ENCODE peak calls at places on chromosome 1, in seven cellular contexts. E is neuronal stem cell, S is IMR-90, H is H9, K is trophoblast cell, Y is mesenchymal stem cell, G is H1. Z is an unnamed sample.

GRCh38 chr1:119968068-119968492 is 71.8 kb upstream of the ADAM30 start:
- DNase-seq in E (peak), S (peak), H (peak), K (peak), Y (peak), G (peak), Z (peak)

GRCh38 chr1:109242387-109242786 is 7.0 kb upstream of the CELSR2 start:
- DNase-seq in E (no peak), S (no peak), H (peak), K (no peak), Y (no peak), G (no peak), Z (no peak)

GRCh38 chr1:15948091-15948591 is 27.8 kb downstream of the ZBTB17 start:
- DNase-seq in E (no peak), S (no peak), H (no peak), K (no peak), Y (peak), G (no peak), Z (peak)

GRCh38 chr1:56645663-56646330 is 683 bp downstream of the PRKAA2 start:
- DNase-seq in E (peak), S (no peak), H (peak), K (no peak), Y (peak), G (no peak), Z (peak)

GRCh38 chr1:164794310-164794709 is 235.3 kb downstream of the PBX1 start:
- DNase-seq in E (no peak), S (peak), H (no peak), K (no peak), Y (peak), G (no peak), Z (no peak)

GRCh38 chr1:89609781-89610456 is 23.0 kb upstream of the LRRC8C start:
- DNase-seq in E (no peak), S (no peak), H (peak), K (no peak), Y (no peak), G (no peak), Z (no peak)

GRCh38 chr1:231844986-231845502 is 218.5 kb downstream of the DISC1 start:
- DNase-seq in E (no peak), S (peak), H (no peak), K (no peak), Y (peak), G (no peak), Z (no peak)

GRCh38 chr1:2480986-2481364 is 4.9 kb downstream of the PLCH2 start:
- DNase-seq in E (no peak), S (no peak), H (no peak), K (no peak), Y (no peak), G (no peak), Z (no peak)

DNA sequence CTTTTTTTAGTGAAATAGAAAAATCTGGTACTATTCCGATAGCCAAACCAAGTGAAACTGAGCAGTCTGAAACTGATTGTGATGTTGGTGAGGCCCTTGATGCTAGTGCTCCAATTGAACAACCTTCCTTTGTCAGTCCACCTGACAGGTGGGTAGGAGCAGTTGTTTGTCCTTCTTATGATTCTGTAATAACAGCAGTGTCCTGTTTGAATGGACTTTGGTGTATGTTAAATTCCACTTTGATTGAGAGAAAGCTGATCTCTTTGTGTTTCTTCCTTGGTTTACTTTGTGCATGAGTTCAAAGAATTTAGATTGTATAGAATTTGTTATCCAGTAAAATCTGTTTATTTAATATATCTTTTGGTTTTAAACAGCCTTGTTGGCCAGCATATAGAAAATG is 24.3 kb downstream of the SUCO start:
- DNase-seq in E (no peak), S (no peak), H (no peak), K (no peak), Y (no peak), G (no peak), Z (no peak)
- H2AK5ac ChIP-seq in E (no peak), S (no peak), H (no peak), K (no peak), Y (no peak), G (no peak), Z (no peak)

GRCh38 chr1:203367051-203367450 is 16.1 kb upstream of the FMOD start:
- DNase-seq in E (no peak), S (no peak), H (no peak), K (no peak), Y (no peak), G (no peak), Z (no peak)
- H2AK5ac ChIP-seq in E (no peak), S (peak), H (no peak), K (no peak), Y (no peak), G (no peak), Z (no peak)

GRCh38 chr1:78814176-78814575 is 164.5 kb downstream of the IFI44 start:
- DNase-seq in E (no peak), S (no peak), H (no peak), K (no peak), Y (no peak), G (no peak), Z (no peak)
- H2AK5ac ChIP-seq in E (no peak), S (no peak), H (no peak), K (no peak), Y (no peak), G (no peak), Z (no peak)

DNA sequence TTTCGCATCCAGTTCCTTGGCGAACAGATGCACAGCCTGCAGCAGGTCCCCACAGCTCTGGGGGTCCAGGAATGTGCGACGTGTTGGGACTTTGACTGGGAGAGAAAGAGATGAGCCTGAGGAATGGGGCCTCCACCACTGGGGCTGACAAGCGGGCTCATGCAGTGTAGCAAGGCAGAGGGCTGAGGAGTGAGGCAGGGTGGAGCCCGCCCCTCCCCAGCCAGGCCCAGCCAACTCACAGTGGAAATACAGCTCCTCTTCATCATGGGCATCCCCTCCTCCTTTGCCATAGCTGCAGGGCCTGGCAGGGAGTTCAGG is 30.7 kb downstream of the CDCA8 start:
- DNase-seq in E (no peak), S (no peak), H (no peak), K (no peak), Y (no peak), G (no peak), Z (no peak)
- H2AK5ac ChIP-seq in E (peak), S (no peak), H (no peak), K (no peak), Y (no peak), G (no peak), Z (no peak)

GRCh38 chr1:59298178-59298583 is 1.3 kb downstream of the FGGY start:
- DNase-seq in E (no peak), S (no peak), H (no peak), K (no peak), Y (no peak), G (no peak), Z (no peak)
- H2AK5ac ChIP-seq in E (no peak), S (no peak), H (no peak), K (peak), Y (peak), G (no peak), Z (no peak)

GRCh38 chr1:27141266-27142003 is 13.5 kb downstream of the SLC9A1 start:
- DNase-seq in E (no peak), S (no peak), H (peak), K (peak), Y (no peak), G (no peak), Z (no peak)

GRCh38 chr1:27144920-27145661 is 9.8 kb downstream of the SLC9A1 start:
- DNase-seq in E (no peak), S (peak), H (no peak), K (no peak), Y (peak), G (no peak), Z (peak)

GRCh38 chr1:27142464-27142863 is 12.5 kb downstream of the SLC9A1 start:
- DNase-seq in E (no peak), S (no peak), H (peak), K (peak), Y (no peak), G (no peak), Z (peak)

GRCh38 chr1:27144349-27144748 is 10.6 kb downstream of the SLC9A1 start:
- DNase-seq in E (no peak), S (no peak), H (no peak), K (peak), Y (no peak), G (no peak), Z (no peak)

GRCh38 chr1:27143408-27143807 is 11.5 kb downstream of the SLC9A1 start:
- DNase-seq in E (no peak), S (peak), H (no peak), K (no peak), Y (peak), G (no peak), Z (no peak)
- H2AK5ac ChIP-seq in E (no peak), S (peak), H (no peak), K (no peak), Y (peak), G (no peak), Z (no peak)

GRCh38 chr1:92817986-92818764 is 13.7 kb upstream of the RPL5 start:
- DNase-seq in E (no peak), S (no peak), H (peak), K (no peak), Y (no peak), G (no peak), Z (peak)

GRCh38 chr1:92820024-92820423 is 11.8 kb upstream of the RPL5 start:
- DNase-seq in E (no peak), S (peak), H (no peak), K (peak), Y (no peak), G (no peak), Z (peak)

GRCh38 chr1:92820551-92820950 is 11.3 kb upstream of the RPL5 start:
- DNase-seq in E (no peak), S (peak), H (no peak), K (peak), Y (no peak), G (no peak), Z (no peak)

GRCh38 chr1:92816732-92817131 is 15.1 kb upstream of the RPL5 start:
- DNase-seq in E (no peak), S (no peak), H (no peak), K (no peak), Y (no peak), G (no peak), Z (no peak)

GRCh38 chr1:92817137-92817697 is 14.6 kb upstream of the RPL5 start:
- DNase-seq in E (no peak), S (no peak), H (no peak), K (no peak), Y (no peak), G (no peak), Z (no peak)
- H2AK5ac ChIP-seq in E (no peak), S (no peak), H (no peak), K (no peak), Y (no peak), G (no peak), Z (no peak)

Z was measured in mesendoderm.